ENCODE peak calls at places on chromosomes 12 and 14, in five cellular contexts. C is HepG2, L is breast epithelium, O is Panc1, S is H1. B is an unnamed sample. For H3K9me3, the result is how much of the 10 kb centered on the place peaks cover.

GRCh38 chr12:24922109-24922508 is 26.8 kb downstream of the BCAT1 start:
- DNase-seq in O (no peak), C (no peak), S (no peak), L (no peak), B (no peak)

GRCh38 chr12:54352891-54353874 is 11.1 kb downstream of the GPR84 start:
- DNase-seq in S (no peak), L (no peak), O (no peak), C (no peak), B (peak)

GRCh38 chr14:58078068-58078467 is 73.9 kb downstream of the ARMH4 start:
- DNase-seq in O (no peak), S (no peak), C (no peak), L (peak), B (no peak)

GRCh38 chr14:65164068-65164824 is 61.9 kb upstream of the MAX start:
- DNase-seq in L (no peak), S (no peak), O (no peak), C (peak), B (peak)

GRCh38 chr12:9163392-9163791 is 44.8 kb downstream of the PZP start:
- DNase-seq in C (peak), L (peak), S (no peak), O (no peak), B (no peak)

GRCh38 chr14:91835920-91836843 is 31.2 kb downstream of the TC2N start:
- DNase-seq in O (no peak), S (peak), L (peak), C (no peak), B (no peak)

GRCh38 chr14:61233436-61233956 is 47.6 kb downstream of the TMEM30B start:
- DNase-seq in O (no peak), L (no peak), C (no peak), S (no peak), B (no peak)

GRCh38 chr12:109946505-109946904 is 46.4 kb downstream of the TCHP start:
- DNase-seq in O (no peak), L (no peak), C (no peak), S (no peak), B (no peak)

GRCh38 chr14:52873694-52874093 is 77.2 kb downstream of the FERMT2 start:
- DNase-seq in C (no peak), S (no peak), O (no peak), L (peak), B (peak)

GRCh38 chr12:31756977-31757420 is 28.2 kb upstream of the AMN1 start:
- DNase-seq in O (no peak), S (no peak), L (no peak), C (peak), B (no peak)
- H3K4me3 ChIP-seq in O (no peak), S (no peak), L (no peak), C (no peak), B (no peak)

GRCh38 chr12:43872396-43872795 is 36.5 kb downstream of the TMEM117 start:
- DNase-seq in S (no peak), O (no peak), C (no peak), L (no peak), B (no peak)

GRCh38 chr12:43863770-43864366 is 28.0 kb downstream of the TMEM117 start:
- DNase-seq in S (no peak), O (no peak), L (no peak), C (no peak), B (no peak)

DNA sequence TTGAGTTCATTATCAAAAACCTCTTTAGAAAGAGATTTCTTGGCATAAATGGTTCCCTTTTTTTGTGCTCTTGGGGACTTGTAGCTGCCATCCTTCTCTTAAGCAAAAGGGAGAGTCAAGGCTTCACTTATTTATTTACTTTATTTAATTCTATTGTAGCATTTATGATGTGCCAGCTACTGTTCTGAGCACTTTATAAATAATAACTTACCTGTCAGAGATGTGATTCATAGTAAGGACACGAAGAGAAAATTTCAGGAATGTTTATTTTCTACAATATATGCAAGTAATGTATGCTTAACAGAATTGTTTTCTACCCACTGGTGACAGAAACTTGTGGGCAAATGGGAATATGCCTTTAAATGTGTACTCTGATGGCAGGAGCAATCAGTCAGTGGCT is 33.3 kb downstream of the TMEM117 start:
- DNase-seq in S (no peak), L (no peak), C (no peak), O (no peak), B (no peak)
- TF ChIP-seq POLR2AphosphoS5 in S (no peak), L (no peak), C (no peak), O (no peak), B (no peak)

GRCh38 chr14:99238234-99238633 is 33.8 kb downstream of the BCL11B start:
- DNase-seq in O (no peak), L (no peak), S (no peak), C (no peak), B (no peak)

GRCh38 chr14:99235578-99235977 is 36.4 kb downstream of the BCL11B start:
- DNase-seq in L (no peak), C (no peak), O (no peak), S (no peak), B (no peak)

GRCh38 chr14:99237288-99237687 is 34.7 kb downstream of the BCL11B start:
- DNase-seq in L (no peak), S (no peak), C (no peak), O (no peak), B (no peak)

GRCh38 chr14:99234982-99235491 is 37.0 kb downstream of the BCL11B start:
- DNase-seq in O (no peak), L (no peak), C (no peak), S (no peak), B (no peak)

GRCh38 chr14:99236386-99237133 is 35.4 kb downstream of the BCL11B start:
- DNase-seq in C (no peak), S (no peak), L (no peak), O (no peak), B (no peak)
- H3K9me3 ChIP-seq in C (under half), S (under half), L (under half), O (under half), B (under half)

DNA sequence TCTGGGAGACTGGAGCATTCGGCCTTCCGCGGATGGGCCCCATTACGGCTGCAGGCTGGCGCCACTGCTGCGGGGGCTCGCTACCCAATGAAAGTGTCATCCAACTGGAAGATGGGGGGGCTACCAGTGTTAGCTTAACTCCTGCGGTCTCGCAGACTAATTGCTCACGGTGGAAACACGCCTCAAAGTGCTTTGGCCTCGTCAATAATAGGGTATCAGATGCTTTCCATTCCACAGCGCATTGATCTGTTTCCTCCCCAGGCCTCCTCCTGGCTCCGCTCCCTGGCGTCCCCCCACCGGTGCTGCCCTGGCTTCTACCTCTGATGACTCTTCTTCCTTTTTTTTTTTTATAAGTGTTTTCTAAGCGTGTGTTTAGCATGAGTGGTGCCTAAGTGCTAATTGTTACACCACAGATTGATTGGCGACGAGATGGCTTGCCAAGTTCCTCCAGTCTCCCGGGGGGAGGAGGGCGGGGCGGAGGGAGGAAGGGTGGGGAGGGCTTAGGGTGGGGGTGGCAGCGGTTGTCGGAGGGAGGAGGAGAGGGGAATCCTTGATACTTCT is 678.2 kb downstream of the MED13L start:
- DNase-seq in C (no peak), S (no peak), L (no peak), O (no peak), B (no peak)
- H3K4me3 ChIP-seq in C (no peak), S (no peak), L (peak), O (no peak), B (no peak)